ENCODE peak calls at places on chromosomes 5 and 9, in seven cellular contexts. One of them, this sample, is unnamed. For H3K4me1, the result is how much of the 10 kb centered on the place peaks cover.

GRCh38 chr9:74494490-74494889 is 2.6 kb upstream of the RORB start:
- DNase-seq in NT2/D1: no peak
- DNase-seq in adrenal gland: no peak
- DNase-seq in neural progenitor cell: no peak
- DNase-seq in A673: no peak
- DNase-seq in ovary: no peak
- DNase-seq in colonic mucosa: no peak
- DNase-seq in this sample: no peak

GRCh38 chr5:140261403-140262171 is 41.3 kb downstream of the PFDN1 start:
- DNase-seq in ovary: peak
- DNase-seq in neural progenitor cell: no peak
- DNase-seq in A673: peak
- DNase-seq in colonic mucosa: peak
- DNase-seq in NT2/D1: no peak
- DNase-seq in adrenal gland: peak
- DNase-seq in this sample: peak

GRCh38 chr5:37645707-37646106 is 194.1 kb downstream of the GDNF start:
- DNase-seq in ovary: no peak
- DNase-seq in NT2/D1: no peak
- DNase-seq in colonic mucosa: no peak
- DNase-seq in adrenal gland: no peak
- DNase-seq in A673: no peak
- DNase-seq in neural progenitor cell: no peak
- DNase-seq in this sample: no peak

GRCh38 chr5:150137997-150138396 is 17.6 kb downstream of the PDGFRB start:
- DNase-seq in neural progenitor cell: no peak
- DNase-seq in colonic mucosa: no peak
- DNase-seq in adrenal gland: no peak
- DNase-seq in A673: no peak
- DNase-seq in NT2/D1: no peak
- DNase-seq in ovary: no peak
- DNase-seq in this sample: no peak

GRCh38 chr5:94632024-94632423 is 13.6 kb downstream of the SLF1 start:
- DNase-seq in colonic mucosa: no peak
- DNase-seq in ovary: no peak
- DNase-seq in A673: no peak
- DNase-seq in adrenal gland: no peak
- DNase-seq in NT2/D1: no peak
- DNase-seq in neural progenitor cell: no peak
- DNase-seq in this sample: no peak

GRCh38 chr5:132962429-132962928 is 955 bp downstream of the AFF4 start:
- DNase-seq in adrenal gland: peak
- DNase-seq in NT2/D1: no peak
- DNase-seq in neural progenitor cell: peak
- DNase-seq in A673: peak
- DNase-seq in ovary: peak
- DNase-seq in colonic mucosa: peak
- DNase-seq in this sample: no peak

GRCh38 chr9:14131353-14132088 is 182.4 kb downstream of the NFIB start:
- DNase-seq in neural progenitor cell: no peak
- DNase-seq in adrenal gland: no peak
- DNase-seq in A673: no peak
- DNase-seq in ovary: no peak
- DNase-seq in NT2/D1: no peak
- DNase-seq in colonic mucosa: no peak
- DNase-seq in this sample: no peak

GRCh38 chr5:82334856-82335255 is 56.7 kb upstream of the RPS23 start:
- DNase-seq in adrenal gland: no peak
- DNase-seq in ovary: no peak
- DNase-seq in colonic mucosa: no peak
- DNase-seq in neural progenitor cell: no peak
- DNase-seq in A673: no peak
- DNase-seq in NT2/D1: no peak
- DNase-seq in this sample: no peak

GRCh38 chr9:16335788-16336580 is 534.5 kb downstream of the BNC2 start:
- DNase-seq in adrenal gland: peak
- DNase-seq in NT2/D1: no peak
- DNase-seq in colonic mucosa: peak
- DNase-seq in neural progenitor cell: no peak
- DNase-seq in A673: no peak
- DNase-seq in ovary: peak
- DNase-seq in this sample: no peak

GRCh38 chr9:34744295-34745221 is 34.6 kb upstream of the CCL21 start:
- DNase-seq in neural progenitor cell: peak
- DNase-seq in NT2/D1: no peak
- DNase-seq in ovary: peak
- DNase-seq in colonic mucosa: peak
- DNase-seq in adrenal gland: peak
- DNase-seq in A673: no peak
- DNase-seq in this sample: no peak

GRCh38 chr5:3600106-3600997 is 4.7 kb downstream of the IRX1 start:
- DNase-seq in adrenal gland: no peak
- DNase-seq in ovary: no peak
- DNase-seq in A673: no peak
- DNase-seq in neural progenitor cell: peak
- DNase-seq in colonic mucosa: no peak
- DNase-seq in NT2/D1: no peak
- DNase-seq in this sample: no peak

GRCh38 chr5:161094411-161094810 is 242.4 kb upstream of the ATP10B start:
- DNase-seq in ovary: no peak
- DNase-seq in colonic mucosa: no peak
- DNase-seq in adrenal gland: no peak
- DNase-seq in NT2/D1: no peak
- DNase-seq in A673: no peak
- DNase-seq in neural progenitor cell: no peak
- DNase-seq in this sample: no peak

GRCh38 chr9:83423815-83424707 is 114.1 kb downstream of the FRMD3 start:
- DNase-seq in A673: no peak
- DNase-seq in neural progenitor cell: no peak
- DNase-seq in ovary: no peak
- DNase-seq in NT2/D1: no peak
- DNase-seq in adrenal gland: no peak
- DNase-seq in colonic mucosa: no peak
- DNase-seq in this sample: no peak

GRCh38 chr5:64811050-64811640 is 42.4 kb downstream of the CWC27 start:
- DNase-seq in adrenal gland: peak
- DNase-seq in ovary: no peak
- DNase-seq in A673: peak
- DNase-seq in NT2/D1: peak
- DNase-seq in neural progenitor cell: peak
- DNase-seq in colonic mucosa: peak
- DNase-seq in this sample: peak

GRCh38 chr5:66769839-66770617 is 173.8 kb downstream of the MAST4 start:
- DNase-seq in NT2/D1: peak
- DNase-seq in ovary: no peak
- DNase-seq in A673: peak
- DNase-seq in neural progenitor cell: peak
- DNase-seq in colonic mucosa: no peak
- DNase-seq in adrenal gland: no peak
- DNase-seq in this sample: no peak

GRCh38 chr9:38251036-38251335 is 141.5 kb upstream of the ALDH1B1 start:
- DNase-seq in ovary: no peak
- DNase-seq in NT2/D1: no peak
- DNase-seq in adrenal gland: no peak
- DNase-seq in colonic mucosa: no peak
- DNase-seq in neural progenitor cell: no peak
- DNase-seq in A673: no peak
- DNase-seq in this sample: no peak

GRCh38 chr5:105015098-105015497 is 1452.5 kb upstream of the NUDT12 start:
- DNase-seq in NT2/D1: no peak
- DNase-seq in colonic mucosa: no peak
- DNase-seq in adrenal gland: no peak
- DNase-seq in A673: no peak
- DNase-seq in ovary: no peak
- DNase-seq in neural progenitor cell: no peak
- DNase-seq in this sample: no peak

GRCh38 chr5:163497315-163497714 is 8.1 kb upstream of the MAT2B start:
- DNase-seq in adrenal gland: no peak
- DNase-seq in colonic mucosa: no peak
- DNase-seq in neural progenitor cell: no peak
- DNase-seq in NT2/D1: no peak
- DNase-seq in ovary: no peak
- DNase-seq in A673: no peak
- DNase-seq in this sample: no peak

GRCh38 chr5:109470263-109470662 is 60.5 kb upstream of the PJA2 start:
- DNase-seq in colonic mucosa: no peak
- DNase-seq in neural progenitor cell: no peak
- DNase-seq in adrenal gland: no peak
- DNase-seq in A673: no peak
- DNase-seq in NT2/D1: no peak
- DNase-seq in ovary: no peak
- DNase-seq in this sample: no peak

GRCh38 chr5:109467058-109467457 is 57.3 kb upstream of the PJA2 start:
- DNase-seq in colonic mucosa: no peak
- DNase-seq in adrenal gland: no peak
- DNase-seq in NT2/D1: no peak
- DNase-seq in neural progenitor cell: no peak
- DNase-seq in ovary: no peak
- DNase-seq in A673: no peak
- DNase-seq in this sample: no peak

DNA sequence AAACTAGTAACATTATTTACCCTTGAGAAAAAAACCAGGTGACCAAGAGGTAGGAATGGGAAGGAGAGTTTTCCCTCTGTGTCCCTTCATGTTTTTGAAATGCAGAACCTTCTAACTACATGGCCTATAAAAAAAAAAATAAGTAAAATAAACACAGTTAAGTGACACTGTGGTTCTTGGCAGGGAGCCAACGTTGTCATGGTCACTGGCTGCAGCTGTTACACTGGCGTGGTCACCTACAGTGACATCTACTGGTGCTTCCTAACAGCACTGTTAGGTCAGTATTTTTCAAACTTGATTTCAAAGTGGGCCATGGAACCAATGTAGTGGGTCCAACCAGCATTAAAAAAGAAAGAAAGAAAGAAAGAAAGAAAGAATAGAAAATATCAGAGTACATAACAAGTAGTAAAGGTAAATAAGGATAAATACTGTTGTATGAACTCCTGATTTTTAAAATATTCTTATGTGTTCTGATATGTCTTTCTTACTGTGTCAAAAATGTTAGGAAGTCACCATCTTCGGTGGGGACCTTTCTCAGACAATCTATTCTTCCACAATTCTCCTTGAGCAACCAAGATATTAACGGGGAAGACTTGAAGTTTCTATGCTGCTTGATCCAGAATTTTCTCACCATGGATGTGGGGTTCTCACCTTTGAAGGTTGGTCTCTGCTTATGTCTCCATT is 59.1 kb upstream of the PJA2 start:
- DNase-seq in colonic mucosa: peak
- DNase-seq in adrenal gland: peak
- DNase-seq in ovary: peak
- DNase-seq in neural progenitor cell: peak
- DNase-seq in A673: peak
- DNase-seq in NT2/D1: peak
- DNase-seq in this sample: peak
- H3K4me1 ChIP-seq in colonic mucosa: under half
- H3K4me1 ChIP-seq in adrenal gland: under half
- H3K4me1 ChIP-seq in ovary: under half
- H3K4me1 ChIP-seq in neural progenitor cell: under half
- H3K4me1 ChIP-seq in A673: under half
- H3K4me1 ChIP-seq in NT2/D1: under half
- H3K4me1 ChIP-seq in this sample: under half

DNA sequence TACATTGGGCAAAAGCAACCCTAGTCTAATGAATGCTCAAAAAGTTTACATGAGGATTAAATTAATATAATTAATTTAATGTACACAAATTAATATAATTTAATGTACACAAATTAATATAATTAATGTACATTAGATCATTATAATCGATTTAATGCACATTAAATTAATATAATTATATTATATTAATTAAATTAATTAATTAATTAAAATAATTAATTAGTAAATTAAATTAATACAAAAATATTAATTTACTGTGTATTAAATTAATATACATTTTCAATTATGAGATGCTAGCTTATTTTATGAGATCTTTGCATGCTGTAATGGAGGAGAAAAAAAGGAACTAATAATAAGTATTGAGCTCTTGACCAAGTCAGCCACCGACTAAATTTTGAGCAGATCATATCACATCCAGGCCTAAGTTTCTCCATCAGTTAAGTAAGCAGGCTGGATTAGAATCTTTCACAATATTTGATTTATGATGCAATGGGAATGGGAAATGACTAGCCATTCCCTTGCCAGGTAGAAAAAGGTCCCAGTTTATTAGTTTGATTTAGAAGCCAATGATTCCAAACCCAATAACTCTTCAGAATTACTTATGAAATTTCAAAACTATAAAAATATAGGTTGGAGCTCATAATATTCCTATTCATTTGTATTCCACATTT is 533.4 kb upstream of the GRIA1 start:
- DNase-seq in NT2/D1: no peak
- DNase-seq in colonic mucosa: no peak
- DNase-seq in adrenal gland: no peak
- DNase-seq in neural progenitor cell: no peak
- DNase-seq in ovary: no peak
- DNase-seq in A673: no peak
- DNase-seq in this sample: no peak
- H3K4me1 ChIP-seq in NT2/D1: under half
- H3K4me1 ChIP-seq in colonic mucosa: under half
- H3K4me1 ChIP-seq in adrenal gland: under half
- H3K4me1 ChIP-seq in neural progenitor cell: under half
- H3K4me1 ChIP-seq in ovary: under half
- H3K4me1 ChIP-seq in A673: under half
- H3K4me1 ChIP-seq in this sample: under half

DNA sequence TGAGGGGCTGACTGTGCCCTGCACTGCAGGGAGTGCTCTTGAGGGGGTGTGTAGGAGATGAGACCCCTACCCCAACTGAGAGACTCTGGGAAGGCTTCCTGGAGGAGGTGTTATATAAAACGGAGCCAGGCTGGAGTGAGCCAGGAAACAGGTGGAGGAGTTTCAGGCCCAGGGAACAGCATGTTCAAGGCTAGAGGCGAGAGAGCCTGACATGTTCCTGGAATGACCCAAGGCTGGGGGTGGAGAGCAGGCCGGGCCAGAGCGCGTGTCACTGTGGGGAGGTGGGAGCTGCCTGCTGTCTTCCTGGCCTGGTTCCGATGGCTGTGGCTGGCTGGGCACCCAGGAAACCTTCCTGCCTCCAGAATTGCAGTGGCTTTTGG is 48.7 kb downstream of the RXRA start:
- DNase-seq in adrenal gland: peak
- DNase-seq in NT2/D1: no peak
- DNase-seq in neural progenitor cell: no peak
- DNase-seq in ovary: peak
- DNase-seq in colonic mucosa: no peak
- DNase-seq in A673: no peak
- DNase-seq in this sample: no peak
- H3K4me1 ChIP-seq in adrenal gland: half or more
- H3K4me1 ChIP-seq in NT2/D1: under half
- H3K4me1 ChIP-seq in neural progenitor cell: under half
- H3K4me1 ChIP-seq in ovary: half or more
- H3K4me1 ChIP-seq in colonic mucosa: under half
- H3K4me1 ChIP-seq in A673: half or more
- H3K4me1 ChIP-seq in this sample: half or more

DNA sequence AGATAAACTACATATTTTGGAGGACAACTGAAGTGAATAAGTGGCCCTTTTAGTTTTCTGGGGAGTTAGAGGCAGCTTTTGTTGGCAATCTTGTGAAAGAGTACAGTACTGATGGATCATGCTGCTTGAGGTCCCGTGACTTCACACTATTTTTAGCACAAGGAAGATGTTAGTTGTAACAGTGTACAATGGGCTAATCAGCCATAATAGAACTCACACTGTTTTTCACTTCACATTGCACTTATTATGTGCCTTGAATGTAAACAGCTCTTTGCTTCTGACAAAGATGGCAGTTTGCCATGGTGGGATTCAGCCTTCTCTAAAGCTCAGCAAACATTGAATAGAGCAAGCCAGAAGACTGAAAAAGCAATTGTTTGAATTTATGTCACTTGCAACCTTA is 176.7 kb upstream of the ZNF608 start:
- DNase-seq in neural progenitor cell: peak
- DNase-seq in NT2/D1: no peak
- DNase-seq in A673: peak
- DNase-seq in colonic mucosa: no peak
- DNase-seq in adrenal gland: no peak
- DNase-seq in ovary: no peak
- DNase-seq in this sample: peak
- H3K4me1 ChIP-seq in neural progenitor cell: half or more
- H3K4me1 ChIP-seq in NT2/D1: under half
- H3K4me1 ChIP-seq in A673: under half
- H3K4me1 ChIP-seq in colonic mucosa: under half
- H3K4me1 ChIP-seq in adrenal gland: under half
- H3K4me1 ChIP-seq in ovary: under half
- H3K4me1 ChIP-seq in this sample: under half